ENCODE peak calls at places on chromosome 13, in seven cellular contexts. B, F, Y, N, Q, A and P are unnamed samples.

GRCh38 chr13:19150712-19151228 is 30.9 kb downstream of the TUBA3C start:
- DNase-seq in B (no peak), N (no peak), Y (no peak), A (no peak), F (no peak), Q (no peak), P (no peak)

GRCh38 chr13:43156916-43157315 is 133.5 kb downstream of the DNAJC15 start:
- DNase-seq in B (peak; percentile 45), N (no peak), Y (no peak), Q (no peak), F (no peak), A (no peak), P (no peak)

GRCh38 chr13:81639984-81640582 is 1299.2 kb upstream of the SPRY2 start:
- DNase-seq in F (no peak), A (no peak), N (peak; percentile 32), B (no peak), Q (no peak), Y (no peak), P (peak; percentile 20)

GRCh38 chr13:24005711-24006281 is 108.5 kb upstream of the C1QTNF9B start:
- DNase-seq in B (no peak), F (no peak), N (no peak), Q (no peak), A (no peak), Y (no peak), P (no peak)

GRCh38 chr13:50593228-50593627 is 250.3 kb downstream of the DLEU7 start:
- DNase-seq in Q (no peak), B (no peak), F (no peak), N (no peak), Y (no peak), A (no peak), P (no peak)

GRCh38 chr13:29487466-29488454 is 107.7 kb downstream of the SLC7A1 start:
- DNase-seq in F (no peak), Y (no peak), N (no peak), Q (no peak), B (no peak), A (no peak), P (no peak)

GRCh38 chr13:24680258-24680920 is at the start of gene ATP12A:
- DNase-seq in B (no peak), F (no peak), A (no peak), N (no peak), Q (no peak), Y (no peak), P (peak; percentile 72)

GRCh38 chr13:42807866-42808265 is 26.5 kb downstream of the FAM216B start:
- DNase-seq in Y (peak; percentile 62), Q (no peak), B (peak; percentile 40), F (no peak), N (peak; percentile 92), A (peak; percentile 81), P (no peak)

GRCh38 chr13:33276581-33276980 is 9.0 kb downstream of the STARD13 start:
- DNase-seq in B (peak; percentile 63), N (no peak), Y (no peak), F (no peak), Q (no peak), A (peak; percentile 58), P (no peak)

GRCh38 chr13:97107815-97108534 is 113.7 kb upstream of the OXGR1 start:
- DNase-seq in Q (no peak), F (no peak), A (no peak), B (no peak), Y (no peak), N (no peak), P (no peak)

GRCh38 chr13:75357576-75358295 is 124.2 kb downstream of the TBC1D4 start:
- DNase-seq in F (no peak), B (peak; percentile 50), Y (peak; percentile 41), Q (no peak), A (peak; percentile 76), N (peak; percentile 51), P (peak; percentile 60)

GRCh38 chr13:112943309-112944125 is 25.5 kb upstream of the MCF2L start:
- DNase-seq in A (peak; percentile 18), Q (no peak), N (no peak), F (no peak), Y (peak; percentile 12), B (no peak), P (peak; percentile 64)

GRCh38 chr13:95479706-95480105 is 72.8 kb upstream of the CLDN10 start:
- DNase-seq in F (no peak), B (no peak), A (no peak), Y (no peak), Q (no peak), N (no peak), P (no peak)

GRCh38 chr13:77702364-77702763 is 4.9 kb downstream of the SLAIN1 start:
- DNase-seq in A (no peak), N (no peak), Q (no peak), F (no peak), B (no peak), Y (no peak), P (no peak)

GRCh38 chr13:39803156-39803555 is 147.7 kb downstream of the COG6 start:
- DNase-seq in F (no peak), A (no peak), B (no peak), Y (no peak), N (peak; percentile 71), Q (no peak), P (no peak)

GRCh38 chr13:41700790-41701310 is 243.5 kb downstream of the RGCC start:
- DNase-seq in B (peak; percentile 86), N (peak; percentile 35), Q (no peak), Y (peak; percentile 57), F (no peak), A (peak; percentile 53), P (no peak)

GRCh38 chr13:31997641-31998040 is 33.9 kb upstream of the FRY start:
- DNase-seq in F (no peak), B (no peak), N (no peak), A (no peak), Y (no peak), Q (no peak), P (no peak)

GRCh38 chr13:32001392-32001768 is 30.2 kb upstream of the FRY start:
- DNase-seq in F (no peak), Y (peak; percentile 26), A (peak; percentile 74), N (no peak), B (peak; percentile 67), Q (no peak), P (no peak)

GRCh38 chr13:32001769-32002168 is 29.8 kb upstream of the FRY start:
- DNase-seq in B (no peak), Q (no peak), N (no peak), A (no peak), Y (no peak), F (no peak), P (no peak)

GRCh38 chr13:31998131-31998530 is 33.4 kb upstream of the FRY start:
- DNase-seq in A (no peak), Y (no peak), Q (no peak), N (no peak), F (no peak), B (no peak), P (no peak)

DNA sequence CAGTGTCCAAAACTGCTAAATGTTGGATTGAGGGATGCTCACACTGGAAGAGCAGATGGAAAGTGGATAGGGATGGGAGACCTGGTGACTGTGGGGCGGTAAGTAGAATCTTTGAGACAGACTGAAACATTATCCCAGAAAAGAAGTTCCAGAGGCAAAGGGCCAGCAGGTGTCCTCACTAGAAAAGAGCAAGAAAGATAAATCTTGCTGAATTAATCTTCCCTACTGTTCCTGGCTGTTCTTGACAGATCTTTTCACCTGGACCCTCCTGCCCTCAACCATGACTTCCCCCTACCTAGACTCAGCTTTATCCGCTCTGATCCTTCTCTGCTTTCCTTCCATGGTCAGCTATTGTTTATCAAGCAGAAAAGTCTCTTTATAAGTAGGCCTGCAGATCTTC is 35.0 kb upstream of the FRY start:
- DNase-seq in A (no peak), F (no peak), N (no peak), B (no peak), Y (no peak), Q (no peak), P (no peak)
- TF ChIP-seq CTCF in A (no peak), F (no peak), N (no peak), B (no peak), Y (no peak), Q (no peak), P (no peak)

GRCh38 chr13:46962286-46962941 is 65.6 kb upstream of the HTR2A start:
- DNase-seq in Q (no peak), Y (peak; percentile 57), F (no peak), A (peak; percentile 37), B (peak; percentile 42), N (peak; percentile 48), P (no peak)
- TF ChIP-seq CTCF in Q (peak; percentile 45), Y (peak; percentile 28), F (no peak), A (peak; percentile 24), B (peak; percentile 43), N (peak; percentile 18), P (no peak)

GRCh38 chr13:37608750-37609339 is 10.3 kb upstream of the POSTN start:
- DNase-seq in A (peak; percentile 40), Y (no peak), N (peak; percentile 22), B (no peak), F (no peak), Q (no peak), P (no peak)

GRCh38 chr13:37597477-37597876 is 1.1 kb downstream of the POSTN start:
- DNase-seq in N (no peak), Y (no peak), A (no peak), B (no peak), F (no peak), Q (no peak), P (no peak)

GRCh38 chr13:37599509-37599908 is 941 bp upstream of the POSTN start:
- DNase-seq in N (no peak), B (no peak), Y (no peak), A (no peak), F (no peak), Q (no peak), P (no peak)

GRCh38 chr13:37598572-37598971 is at the start of gene POSTN:
- DNase-seq in N (no peak), B (no peak), Q (no peak), F (no peak), Y (no peak), A (peak; percentile 86), P (no peak)

DNA sequence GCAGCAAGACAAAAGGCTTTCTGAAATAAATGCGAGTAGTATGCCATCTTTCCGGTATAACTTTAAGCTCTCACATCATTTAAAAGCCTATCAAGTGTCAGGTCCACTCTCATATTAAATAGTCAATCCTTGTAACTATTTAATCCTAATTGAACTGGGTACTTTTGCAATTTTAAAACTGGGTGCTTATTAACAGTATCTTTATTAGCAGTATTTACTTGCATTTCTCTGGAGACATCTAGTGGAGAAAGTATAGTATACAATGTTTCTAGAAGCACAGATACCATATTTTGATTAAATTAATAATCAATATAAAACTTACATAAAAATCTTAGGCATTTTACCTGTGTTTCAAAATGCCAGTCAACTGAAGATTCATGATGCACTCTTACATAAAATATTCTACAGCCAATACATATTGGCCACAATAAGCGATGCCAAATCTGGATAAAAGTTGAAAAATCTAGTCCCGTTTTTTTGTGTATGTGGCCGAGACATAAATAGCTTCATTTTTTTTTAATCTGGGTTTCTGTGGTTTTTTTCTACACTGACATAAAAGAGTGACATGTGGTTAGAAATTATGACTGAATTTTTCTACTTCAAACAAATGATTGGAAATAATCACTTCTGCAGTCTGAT is 4.3 kb upstream of the POSTN start:
- DNase-seq in Q (no peak), A (peak; percentile 63), N (peak; percentile 42), F (no peak), Y (no peak), B (peak; percentile 52), P (no peak)
- TF ChIP-seq CTCF in Q (peak; percentile 36), A (peak; percentile 59), N (peak; percentile 6), F (peak; percentile 62), Y (peak; percentile 21), B (peak; percentile 81), P (peak; percentile 43)

DNA sequence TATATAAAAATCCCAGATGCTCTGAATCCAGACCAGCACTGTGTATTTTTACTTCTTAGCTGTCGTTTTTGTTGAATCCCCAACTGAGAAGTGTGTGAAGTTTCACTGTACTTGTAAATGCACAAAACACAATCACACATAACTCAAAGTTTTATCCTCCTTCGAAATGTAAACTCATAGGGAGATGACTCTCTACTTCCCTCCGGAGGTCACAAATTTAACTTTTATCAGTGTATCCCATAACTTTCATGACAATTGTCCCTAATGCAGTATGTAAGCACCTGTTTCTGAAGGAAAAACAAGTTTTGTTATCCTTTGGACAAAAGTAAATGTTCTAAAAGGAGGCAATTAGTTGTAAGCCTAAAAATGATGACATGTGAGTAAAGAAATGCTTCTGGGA is 665.0 kb upstream of the SLITRK6 start:
- DNase-seq in B (no peak), N (peak; percentile 4), Y (no peak), F (no peak), Q (no peak), A (no peak), P (no peak)
- TF ChIP-seq CTCF in B (no peak), N (no peak), Y (no peak), F (no peak), Q (peak; percentile 12), A (no peak), P (peak; percentile 12)